ENCODE peak calls at places on chromosomes 11 and 22, in five cellular contexts. T, S, Z, U and R are unnamed samples. For H3K27me3, the result is how much of the 10 kb centered on the place peaks cover.

GRCh38 chr22:24437820-24438328 is 10.5 kb downstream of the ADORA2A start:
- DNase-seq in T (no peak), Z (no peak), U (no peak), S (no peak), R (no peak)

GRCh38 chr11:131704682-131705081 is 334.3 kb downstream of the NTM start:
- DNase-seq in U (no peak), T (no peak), Z (no peak), S (no peak), R (no peak)

GRCh38 chr11:1152316-1153104 is 5.2 kb upstream of the MUC5AC start:
- DNase-seq in T (no peak), Z (peak), S (no peak), U (peak), R (no peak)

GRCh38 chr22:17547995-17548755 is 15.1 kb upstream of the SLC25A18 start:
- DNase-seq in Z (no peak), S (no peak), U (no peak), T (no peak), R (no peak)

GRCh38 chr11:16611395-16612233 is 126.8 kb upstream of the C11orf58 start:
- DNase-seq in U (no peak), S (no peak), T (no peak), Z (no peak), R (no peak)

GRCh38 chr22:29041408-29041807 is 20.2 kb downstream of the C22orf31 start:
- DNase-seq in T (no peak), U (peak), Z (no peak), S (no peak), R (no peak)

GRCh38 chr11:111461460-111462240 is 50.5 kb downstream of the BTG4 start:
- DNase-seq in T (no peak), Z (no peak), U (no peak), S (no peak), R (no peak)

GRCh38 chr11:72191961-72192381 is at the start of gene FOLR1:
- DNase-seq in Z (no peak), S (peak), T (no peak), U (peak), R (no peak)

GRCh38 chr11:34916810-34917780 is 677 bp downstream of the PDHX start:
- DNase-seq in Z (no peak), U (peak), S (peak), T (no peak), R (peak)

GRCh38 chr11:60280412-60280811 is at the start of gene MS4A4A:
- DNase-seq in T (peak), S (no peak), U (no peak), Z (no peak), R (no peak)

GRCh38 chr22:47837703-47838102 is 1075.3 kb downstream of the TBC1D22A start:
- DNase-seq in Z (no peak), U (peak), T (no peak), S (peak), R (no peak)

GRCh38 chr11:2904153-2905052 is 18.8 kb upstream of the CDKN1C start:
- DNase-seq in S (no peak), T (no peak), U (no peak), Z (no peak), R (no peak)

GRCh38 chr11:65125197-65126056 is 3.3 kb downstream of the MRPL49 start:
- DNase-seq in S (no peak), T (no peak), U (no peak), Z (no peak), R (no peak)

GRCh38 chr11:75242722-75243600 is 2.4 kb downstream of the TPBGL start:
- DNase-seq in U (no peak), S (no peak), T (no peak), Z (no peak), R (no peak)

GRCh38 chr11:100739636-100740035 is 52.5 kb downstream of the ARHGAP42 start:
- DNase-seq in S (peak), T (peak), Z (no peak), U (peak), R (no peak)

GRCh38 chr22:39238124-39238466 is 6.7 kb downstream of the PDGFB start:
- DNase-seq in T (no peak), Z (no peak), U (no peak), S (no peak), R (no peak)

GRCh38 chr22:39238966-39239510 is 5.7 kb downstream of the PDGFB start:
- DNase-seq in U (no peak), Z (no peak), S (no peak), T (no peak), R (no peak)

GRCh38 chr22:39239561-39240423 is 5.0 kb downstream of the PDGFB start:
- DNase-seq in T (no peak), Z (no peak), U (no peak), S (no peak), R (no peak)

GRCh38 chr22:39237276-39238123 is 7.3 kb downstream of the PDGFB start:
- DNase-seq in Z (no peak), T (no peak), U (no peak), S (no peak), R (no peak)

GRCh38 chr22:39238561-39238960 is 6.2 kb downstream of the PDGFB start:
- DNase-seq in T (no peak), Z (no peak), U (no peak), S (no peak), R (no peak)
- H3K27me3 ChIP-seq in T (under half), Z (under half), U (under half), S (under half), R (under half)

GRCh38 chr11:45889555-45889954 is 4.1 kb downstream of the MAPK8IP1 start:
- DNase-seq in Z (no peak), S (no peak), T (no peak), U (no peak), R (no peak)
- H3K27me3 ChIP-seq in Z (under half), S (under half), T (under half), U (under half), R (under half)

GRCh38 chr11:122979815-122980656 is 1.6 kb downstream of the BSX start:
- DNase-seq in Z (no peak), U (no peak), S (no peak), T (no peak), R (no peak)
- H3K27me3 ChIP-seq in Z (under half), U (half or more), S (half or more), T (half or more), R (half or more)

GRCh38 chr11:61541568-61541967 is 33.0 kb downstream of the LRRC10B start:
- DNase-seq in U (peak), Z (peak), S (peak), T (no peak), R (no peak)
- H3K27me3 ChIP-seq in U (under half), Z (under half), S (under half), T (under half), R (under half)

DNA sequence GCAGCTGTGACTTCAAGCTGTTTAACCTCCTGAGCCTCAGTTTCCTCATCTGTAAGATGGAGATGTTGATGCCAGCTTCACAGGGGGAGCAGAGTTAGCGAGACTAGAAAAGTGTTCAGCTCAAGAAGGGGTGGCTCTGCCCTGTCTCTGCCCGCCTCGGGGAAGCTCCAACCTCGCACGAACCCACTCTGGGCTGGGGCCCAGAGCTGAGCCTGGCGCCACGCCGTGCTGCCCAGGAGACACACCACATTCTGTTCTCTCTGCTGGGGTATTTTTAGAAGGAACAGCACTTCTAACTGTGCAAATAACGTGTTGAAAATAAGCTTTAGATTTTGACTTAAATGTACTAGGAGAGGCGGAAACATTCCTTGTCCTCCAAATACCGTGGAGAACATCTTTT is 74.1 kb downstream of the PHF21B start:
- DNase-seq in U (no peak), S (no peak), T (no peak), Z (no peak), R (no peak)
- H3K27me3 ChIP-seq in U (under half), S (under half), T (under half), Z (under half), R (under half)

DNA sequence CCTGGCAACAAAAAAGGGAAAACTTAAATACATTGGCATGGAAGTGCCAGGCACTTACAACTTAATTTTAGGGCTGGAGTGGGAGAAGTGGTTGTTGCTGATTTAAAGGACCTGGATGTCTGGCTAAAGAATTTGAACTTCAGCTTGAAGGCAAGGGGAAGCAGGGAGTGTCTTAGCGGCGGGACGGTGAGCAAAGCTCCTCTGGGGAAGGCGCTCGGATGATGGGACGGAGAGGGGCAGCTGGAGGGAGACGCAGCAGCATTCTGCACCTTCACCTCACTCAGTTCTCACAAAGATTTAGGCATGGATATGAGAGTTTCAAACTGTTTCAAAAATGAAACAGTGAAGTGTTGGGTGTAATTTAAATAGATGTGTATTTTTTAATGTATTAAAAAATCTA is 967.1 kb downstream of the BRD1 start:
- DNase-seq in T (no peak), U (no peak), S (no peak), Z (no peak), R (no peak)
- H3K27me3 ChIP-seq in T (under half), U (under half), S (under half), Z (under half), R (under half)

GRCh38 chr22:45886502-45886901 is 90.5 kb downstream of the WNT7B start:
- DNase-seq in T (no peak), U (no peak), Z (no peak), S (no peak), R (no peak)

GRCh38 chr22:45889093-45889538 is 87.8 kb downstream of the WNT7B start:
- DNase-seq in U (no peak), S (no peak), Z (no peak), T (no peak), R (no peak)

GRCh38 chr22:45885941-45886395 is 91.0 kb downstream of the WNT7B start:
- DNase-seq in S (no peak), Z (no peak), T (no peak), U (no peak), R (no peak)

GRCh38 chr22:45888221-45889092 is 88.5 kb downstream of the WNT7B start:
- DNase-seq in S (no peak), U (no peak), T (no peak), Z (no peak), R (no peak)

GRCh38 chr22:45887202-45888131 is 89.5 kb downstream of the WNT7B start:
- DNase-seq in S (no peak), Z (no peak), U (no peak), T (no peak), R (peak)
- H3K27me3 ChIP-seq in S (under half), Z (under half), U (under half), T (under half), R (under half)

DNA sequence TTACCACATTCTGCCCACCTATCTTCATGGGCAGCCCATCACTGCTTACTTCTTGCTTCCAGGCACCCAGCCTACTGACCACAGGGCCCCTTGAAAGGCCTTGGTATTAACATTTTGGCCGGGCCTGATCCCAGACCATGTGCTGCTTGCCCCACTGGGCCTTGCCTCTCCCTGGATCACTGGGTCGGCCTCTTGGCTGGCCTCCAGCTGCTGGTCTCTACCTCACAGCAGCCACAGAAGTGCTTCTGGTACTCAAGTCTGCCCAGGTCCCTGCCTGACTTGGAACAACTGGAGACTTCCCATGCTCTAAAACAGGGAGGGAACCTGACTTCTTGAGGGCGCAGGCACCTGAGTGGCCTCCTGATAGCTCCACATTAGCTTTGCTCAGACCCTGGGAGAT is 63.6 kb downstream of the THAP12 start:
- DNase-seq in U (no peak), S (no peak), T (no peak), Z (no peak), R (no peak)
- H3K27me3 ChIP-seq in U (under half), S (under half), T (under half), Z (under half), R (under half)

DNA sequence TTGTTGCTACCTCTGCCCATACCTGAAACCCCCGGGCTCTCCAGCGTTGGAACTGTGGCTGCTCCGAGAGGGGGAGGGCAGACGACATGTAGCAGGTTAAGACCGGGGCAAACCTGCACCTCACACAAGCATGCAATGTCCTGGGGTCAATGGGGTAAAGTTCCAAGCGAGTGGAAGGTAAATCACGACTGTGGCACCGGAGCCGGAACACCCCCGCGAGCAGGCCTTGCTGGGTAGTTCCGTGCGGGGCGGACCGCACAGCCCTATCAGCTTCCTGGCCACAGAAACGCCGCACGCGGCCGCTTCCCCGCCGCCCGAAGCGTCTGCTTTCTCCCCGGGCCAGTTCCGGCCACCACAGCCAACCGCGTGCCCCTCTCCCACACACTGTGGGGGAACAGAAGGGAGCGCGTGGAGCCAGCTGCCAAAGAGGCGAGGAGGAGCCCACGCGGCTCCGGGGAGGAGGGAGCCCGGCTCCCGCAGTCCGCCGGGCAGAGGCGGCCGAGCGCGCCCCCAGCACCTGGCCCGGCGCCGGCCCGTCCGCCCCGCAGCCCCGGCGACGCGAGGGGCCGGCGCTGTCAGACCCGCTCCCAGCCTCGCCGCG is 1.6 kb downstream of the SPTBN2 start:
- DNase-seq in T (no peak), Z (no peak), S (no peak), U (peak), R (no peak)
- H3K27me3 ChIP-seq in T (under half), Z (under half), S (under half), U (under half), R (under half)